ENCODE peak calls at places on chromosomes 11 and 22, in four cellular contexts. V is cardiac muscle cell, C is progenitor cell of endocrine pancreas, N is right atrium auricular region. U is an unnamed sample.
A peak's percentile ranks its signal among the peaks of the same experiment; 100 is the strongest.

GRCh38 chr22:40289991-40290459 is 56.3 kb upstream of the ADSL start:
- DNase-seq in N (no peak), C (no peak), V (no peak), U (no peak)

GRCh38 chr11:35584321-35584720 is 33.9 kb upstream of the FJX1 start:
- DNase-seq in C (no peak), V (no peak), N (no peak), U (no peak)

GRCh38 chr11:121367434-121367833 is 74.9 kb downstream of the SC5D start:
- DNase-seq in C (no peak), V (peak; percentile 12), N (no peak), U (no peak)

GRCh38 chr11:35280727-35281126 is 138.6 kb downstream of the SLC1A2 start:
- DNase-seq in N (no peak), V (no peak), C (no peak), U (no peak)

GRCh38 chr11:10565493-10565892 is 3.0 kb downstream of the LYVE1 start:
- DNase-seq in C (no peak), N (no peak), V (no peak), U (no peak)

GRCh38 chr22:49205401-49205800 is 622.3 kb downstream of the BRD1 start:
- DNase-seq in N (peak; percentile 16), C (no peak), V (no peak), U (peak; percentile 71)

GRCh38 chr11:8810331-8811301 is 100.4 kb upstream of the AKIP1 start:
- DNase-seq in C (peak; percentile 47), V (peak; percentile 90), N (peak; percentile 85), U (peak; percentile 86)

GRCh38 chr11:79510948-79511347 is 70.1 kb upstream of the TENM4 start:
- DNase-seq in C (no peak), V (peak; percentile 23), N (no peak), U (no peak)

GRCh38 chr11:33039274-33040126 is at the start of gene TCP11L1:
- DNase-seq in C (peak; percentile 76), N (peak; percentile 93), V (peak; percentile 95), U (peak; percentile 98)

GRCh38 chr11:97336064-97336463 is 946.3 kb downstream of the JRKL start:
- DNase-seq in C (no peak), N (no peak), V (no peak), U (no peak)

GRCh38 chr11:35177370-35177769 is 38.4 kb downstream of the CD44 start:
- DNase-seq in V (peak; percentile 59), C (no peak), N (no peak), U (no peak)

GRCh38 chr11:203945-204586 is 3.1 kb downstream of the BET1L start:
- DNase-seq in C (no peak), V (no peak), N (peak; percentile 40), U (peak; percentile 60)

GRCh38 chr22:35315855-35316745 is 16.4 kb downstream of the TOM1 start:
- DNase-seq in V (no peak), N (peak; percentile 80), C (no peak), U (no peak)

GRCh38 chr11:60872952-60873524 is 5.7 kb downstream of the ZP1 start:
- DNase-seq in C (no peak), V (no peak), N (no peak), U (no peak)

GRCh38 chr11:61609970-61610347 is 29.1 kb upstream of the SYT7 start:
- DNase-seq in N (no peak), V (peak; percentile 47), C (no peak), U (no peak)

GRCh38 chr11:76612226-76612625 is 58.3 kb downstream of the LRRC32 start:
- DNase-seq in V (no peak), C (no peak), N (no peak), U (no peak)

GRCh38 chr11:67645521-67646457 is 4.7 kb downstream of the ACY3 start:
- DNase-seq in C (no peak), N (no peak), V (no peak), U (peak; percentile 81)

GRCh38 chr11:35389897-35390462 is 29.4 kb downstream of the SLC1A2 start:
- DNase-seq in V (no peak), C (no peak), N (no peak), U (no peak)

GRCh38 chr11:5608778-5609177 is 12.3 kb downstream of the TRIM6 start:
- DNase-seq in C (no peak), N (no peak), V (no peak), U (no peak)

GRCh38 chr11:97856666-97857065 is 1164.1 kb upstream of the CNTN5 start:
- DNase-seq in C (no peak), N (no peak), V (no peak), U (no peak)

GRCh38 chr11:7046474-7046873 is 26.2 kb downstream of the NLRP14 start:
- DNase-seq in V (no peak), N (no peak), C (no peak), U (no peak)

GRCh38 chr11:65216830-65217229 is 35.1 kb downstream of the CAPN1 start:
- DNase-seq in V (no peak), N (no peak), C (no peak), U (no peak)

GRCh38 chr22:45238431-45239377 is 2.0 kb downstream of the KIAA0930 start:
- DNase-seq in C (no peak), V (no peak), N (no peak), U (no peak)

GRCh38 chr11:65553301-65554001 is 4.7 kb downstream of the LTBP3 start:
- DNase-seq in C (no peak), N (no peak), V (no peak), U (no peak)

GRCh38 chr11:8292351-8292750 is 28.7 kb upstream of the LMO1 start:
- DNase-seq in V (no peak), C (no peak), N (peak; percentile 43), U (peak; percentile 57)

GRCh38 chr11:123521930-123522329 is 91.9 kb downstream of the GRAMD1B start:
- DNase-seq in C (no peak), N (no peak), V (no peak), U (no peak)

GRCh38 chr11:19279455-19279854 is 38.7 kb upstream of the E2F8 start:
- DNase-seq in N (no peak), C (no peak), V (no peak), U (no peak)

GRCh38 chr22:19113429-19113828 is 8.8 kb downstream of the DGCR2 start:
- DNase-seq in N (no peak), V (no peak), C (no peak), U (no peak)

GRCh38 chr11:6612816-6613136 is 760 bp upstream of the TAF10 start:
- DNase-seq in C (no peak), V (no peak), N (no peak), U (no peak)

GRCh38 chr11:79290766-79291165 is 150.1 kb downstream of the TENM4 start:
- DNase-seq in C (no peak), N (no peak), V (no peak), U (no peak)

GRCh38 chr22:45159652-45160462 is 3.9 kb upstream of the NUP50 start:
- DNase-seq in C (no peak), N (no peak), V (no peak), U (no peak)

GRCh38 chr11:112355726-112356125 is 95.1 kb upstream of the PLET1 start:
- DNase-seq in V (peak; percentile 39), N (no peak), C (no peak), U (no peak)
- TF ChIP-seq CTCF in V (peak; percentile 53), N (no peak), C (peak; percentile 38), U (peak; percentile 10)

DNA sequence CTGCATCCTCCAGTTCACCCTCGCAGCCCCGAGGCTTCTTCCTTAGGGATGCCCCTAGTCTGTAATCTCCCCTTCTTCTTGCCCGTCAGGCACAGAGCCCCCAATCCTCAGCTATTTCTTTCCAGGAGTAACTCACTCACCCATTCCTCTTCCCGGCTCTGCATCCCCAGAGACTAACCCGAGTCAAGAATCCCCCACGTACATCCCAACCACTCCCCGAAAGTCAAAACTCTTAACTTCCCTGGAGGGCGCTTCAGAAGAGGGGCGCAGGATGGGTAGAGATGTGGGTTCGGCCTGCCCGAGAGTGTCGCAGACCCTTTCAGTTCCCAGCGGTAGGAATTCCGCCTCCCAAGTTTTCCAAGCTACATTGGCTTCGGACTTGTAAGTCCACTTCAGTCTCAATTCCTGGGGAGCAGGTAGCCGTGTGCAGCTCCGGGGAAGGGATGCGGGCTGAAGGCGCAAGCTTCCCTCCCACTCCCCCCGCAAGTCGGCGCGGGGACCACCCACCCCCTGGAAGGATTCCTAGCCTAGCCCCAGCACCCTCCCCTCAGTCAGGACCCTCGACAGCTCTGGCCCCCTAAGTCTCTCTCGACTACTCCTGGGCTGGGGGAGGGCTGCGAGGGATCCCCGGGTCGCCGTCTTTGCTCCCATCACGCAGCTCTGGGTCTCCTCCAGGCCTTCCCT is 871 bp downstream of the BDNF start:
- DNase-seq in C (no peak), V (peak; percentile 47), N (no peak), U (peak; percentile 83)
- TF ChIP-seq CTCF in C (no peak), V (no peak), N (no peak), U (no peak)

DNA sequence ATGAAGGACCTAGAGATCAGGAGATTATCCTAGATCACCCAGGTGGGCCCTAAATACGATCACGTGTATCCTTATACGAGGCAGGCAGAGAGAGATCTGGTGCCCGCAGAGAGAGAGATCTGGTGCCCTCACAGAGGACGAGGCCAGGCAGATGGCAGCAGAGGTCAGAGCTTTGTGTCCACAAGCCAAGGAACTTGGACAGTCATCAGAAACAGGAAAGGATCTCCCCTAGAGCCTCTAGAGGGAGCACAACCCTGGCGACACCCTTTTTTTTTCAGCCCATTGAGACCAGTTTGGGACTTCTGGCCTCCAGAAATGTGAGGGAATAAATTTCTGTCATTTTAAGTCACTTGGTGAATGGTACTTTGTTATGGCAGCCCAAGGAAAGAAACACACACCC is 25.5 kb upstream of the TIMP3 start:
- DNase-seq in V (no peak), N (no peak), C (no peak), U (no peak)
- TF ChIP-seq CTCF in V (peak; percentile 48), N (no peak), C (peak; percentile 37), U (peak; percentile 32)

DNA sequence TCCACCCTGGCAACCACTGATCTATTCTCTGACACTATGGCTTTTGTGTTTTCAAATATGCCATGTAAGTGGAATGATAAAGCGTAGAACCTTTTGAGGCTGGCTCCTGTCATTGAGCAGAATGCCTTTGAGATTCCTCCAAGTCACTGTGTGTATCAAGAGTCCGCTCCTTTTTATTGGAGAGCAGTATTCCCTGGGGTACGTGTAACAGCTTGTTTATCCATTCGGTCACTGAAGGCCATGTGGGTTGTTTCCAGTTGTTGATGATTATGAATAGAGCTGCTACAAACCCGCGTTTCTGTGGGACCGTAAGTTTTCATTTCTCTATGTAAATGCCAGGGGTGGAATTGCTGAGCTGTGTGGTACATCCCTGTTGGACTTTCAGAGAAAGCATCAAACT is 10.3 kb downstream of the TP53I11 start:
- DNase-seq in C (no peak), N (no peak), V (no peak), U (no peak)
- TF ChIP-seq CTCF in C (no peak), N (no peak), V (no peak), U (no peak)

DNA sequence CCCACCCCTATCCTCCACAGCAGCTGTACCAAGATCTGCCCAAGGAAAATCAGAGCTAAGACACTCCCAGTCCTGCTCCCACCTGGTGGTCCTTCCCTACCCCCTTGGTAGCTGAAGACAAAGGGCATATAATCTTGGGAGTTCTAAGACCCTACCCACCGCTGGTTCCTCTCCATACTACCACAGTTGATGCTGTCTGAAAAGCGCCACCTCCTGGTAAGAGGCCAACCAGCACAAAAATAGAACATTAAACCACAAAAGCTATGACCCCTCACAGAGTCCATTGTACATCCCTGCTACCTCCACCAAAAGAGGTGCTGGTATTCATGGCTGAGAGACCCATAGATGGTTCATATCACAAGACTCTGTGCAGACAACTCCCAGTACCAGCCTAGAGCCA is 161.5 kb upstream of the ARHGAP42 start:
- DNase-seq in N (no peak), C (no peak), V (no peak), U (no peak)
- TF ChIP-seq CTCF in N (no peak), C (peak; percentile 19), V (no peak), U (no peak)

U was measured in osteocyte.